ENCODE peak calls at places on chromosome 15, in ten cellular contexts. P, I, N, W, L, C, S, X, O and T are unnamed samples.

GRCh38 chr15:96345560-96346389 is 15.3 kb downstream of the NR2F2 start:
- DNase-seq in P (no peak), I (peak), N (no peak), W (no peak), L (no peak), C (no peak), S (peak), X (no peak), O (no peak), T (no peak)

GRCh38 chr15:59657635-59658125 is 365 bp upstream of the GTF2A2 start:
- DNase-seq in P (no peak), I (no peak), N (no peak), W (no peak), L (no peak), C (peak), S (peak), X (no peak), O (no peak), T (no peak)

GRCh38 chr15:73440571-73440970 is 2.4 kb upstream of the REC114 start:
- DNase-seq in P (no peak), I (peak), N (no peak), W (no peak), L (no peak), C (no peak), S (no peak), X (no peak), O (no peak), T (no peak)

GRCh38 chr15:31177936-31178335 is 76.4 kb upstream of the TRPM1 start:
- DNase-seq in P (no peak), I (no peak), N (no peak), W (no peak), L (no peak), C (no peak), S (no peak), X (no peak), O (no peak), T (no peak)

GRCh38 chr15:31160297-31160696 is 58.8 kb upstream of the TRPM1 start:
- DNase-seq in P (no peak), I (no peak), N (no peak), W (no peak), L (no peak), C (no peak), S (no peak), X (no peak), O (no peak), T (no peak)

GRCh38 chr15:75182187-75183131 is 19.2 kb upstream of the C15orf39 start:
- DNase-seq in P (no peak), I (no peak), N (no peak), W (no peak), L (no peak), C (no peak), S (peak), X (no peak), O (no peak), T (no peak)

GRCh38 chr15:51134416-51135199 is 39.9 kb upstream of the TNFAIP8L3 start:
- DNase-seq in P (no peak), I (no peak), N (no peak), W (no peak), L (no peak), C (no peak), S (no peak), X (no peak), O (no peak), T (no peak)

GRCh38 chr15:36403351-36403750 is 176.1 kb upstream of the CDIN1 start:
- DNase-seq in P (no peak), I (peak), N (no peak), W (no peak), L (no peak), C (no peak), S (no peak), X (no peak), O (no peak), T (no peak)

GRCh38 chr15:45720183-45720582 is 85.4 kb downstream of the SQOR start:
- DNase-seq in P (no peak), I (no peak), N (no peak), W (no peak), L (no peak), C (no peak), S (no peak), X (no peak), O (no peak), T (no peak)

GRCh38 chr15:80999623-81000036 is 1.1 kb upstream of the TLNRD1 start:
- DNase-seq in P (no peak), I (no peak), N (no peak), W (peak), L (no peak), C (peak), S (no peak), X (no peak), O (no peak), T (no peak)

GRCh38 chr15:56732135-56732880 is 1.0 kb downstream of the ZNF280D start:
- DNase-seq in P (no peak), I (no peak), N (no peak), W (no peak), L (no peak), C (no peak), S (no peak), X (peak), O (no peak), T (no peak)

GRCh38 chr15:31241888-31242287 is 84.7 kb upstream of the KLF13 start:
- DNase-seq in P (no peak), I (no peak), N (no peak), W (peak), L (no peak), C (no peak), S (peak), X (no peak), O (no peak), T (no peak)

GRCh38 chr15:82942691-82943090 is 9.8 kb downstream of the HOMER2 start:
- DNase-seq in P (peak), I (no peak), N (no peak), W (no peak), L (no peak), C (no peak), S (no peak), X (peak), O (no peak), T (no peak)

GRCh38 chr15:59224474-59224873 is 17.8 kb downstream of the LDHAL6B start:
- DNase-seq in P (no peak), I (no peak), N (no peak), W (no peak), L (no peak), C (no peak), S (peak), X (no peak), O (no peak), T (no peak)

GRCh38 chr15:78103406-78104118 is 11.2 kb downstream of the SH2D7 start:
- DNase-seq in P (no peak), I (no peak), N (no peak), W (peak), L (peak), C (peak), S (no peak), X (no peak), O (no peak), T (no peak)

GRCh38 chr15:85750807-85751730 is 43.7 kb downstream of the KLHL25 start:
- DNase-seq in P (peak), I (peak), N (no peak), W (no peak), L (no peak), C (no peak), S (peak), X (no peak), O (peak), T (no peak)

GRCh38 chr15:59174846-59175831 is 31.5 kb upstream of the LDHAL6B start:
- DNase-seq in P (peak), I (peak), N (peak), W (peak), L (peak), C (peak), S (peak), X (peak), O (no peak), T (peak)

GRCh38 chr15:91872356-91873132 is 19.0 kb downstream of the SLCO3A1 start:
- DNase-seq in P (no peak), I (no peak), N (no peak), W (no peak), L (no peak), C (no peak), S (no peak), X (no peak), O (no peak), T (no peak)

GRCh38 chr15:56871867-56872266 is 46.6 kb upstream of the TCF12 start:
- DNase-seq in P (no peak), I (no peak), N (no peak), W (no peak), L (no peak), C (no peak), S (no peak), X (no peak), O (no peak), T (no peak)

GRCh38 chr15:71043373-71043772 is 71.9 kb upstream of the THSD4 start:
- DNase-seq in P (no peak), I (no peak), N (no peak), W (no peak), L (no peak), C (no peak), S (no peak), X (peak), O (no peak), T (no peak)

GRCh38 chr15:92078270-92078669 is 224.8 kb downstream of the SLCO3A1 start:
- DNase-seq in P (no peak), I (no peak), N (no peak), W (no peak), L (no peak), C (no peak), S (no peak), X (no peak), O (no peak), T (no peak)

GRCh38 chr15:89400121-89400996 is 65.7 kb upstream of the POLG start:
- DNase-seq in P (no peak), I (peak), N (no peak), W (no peak), L (no peak), C (no peak), S (no peak), X (no peak), O (no peak), T (no peak)

GRCh38 chr15:36472672-36473071 is 106.8 kb upstream of the CDIN1 start:
- DNase-seq in P (no peak), I (no peak), N (no peak), W (no peak), L (no peak), C (no peak), S (no peak), X (no peak), O (no peak), T (no peak)

GRCh38 chr15:73697033-73697467 is 12.9 kb downstream of the CD276 start:
- DNase-seq in P (peak), I (peak), N (peak), W (peak), L (peak), C (peak), S (peak), X (peak), O (no peak), T (peak)

GRCh38 chr15:39310633-39311032 is 270.2 kb upstream of the THBS1 start:
- DNase-seq in P (no peak), I (no peak), N (no peak), W (no peak), L (no peak), C (no peak), S (no peak), X (peak), O (no peak), T (no peak)

GRCh38 chr15:31274496-31275330 is 51.9 kb upstream of the KLF13 start:
- DNase-seq in P (no peak), I (no peak), N (no peak), W (no peak), L (peak), C (no peak), S (no peak), X (no peak), O (peak), T (no peak)

GRCh38 chr15:29805043-29805707 is 17.1 kb downstream of the TJP1 start:
- DNase-seq in P (no peak), I (no peak), N (peak), W (no peak), L (no peak), C (no peak), S (no peak), X (peak), O (no peak), T (no peak)

GRCh38 chr15:90054618-90055097 is 47.6 kb downstream of the IDH2 start:
- DNase-seq in P (no peak), I (no peak), N (no peak), W (no peak), L (no peak), C (no peak), S (no peak), X (no peak), O (no peak), T (no peak)

GRCh38 chr15:26631894-26632293 is 141.0 kb downstream of the GABRB3 start:
- DNase-seq in P (no peak), I (no peak), N (no peak), W (no peak), L (no peak), C (no peak), S (no peak), X (no peak), O (no peak), T (no peak)

GRCh38 chr15:66484539-66485112 is 12.9 kb downstream of the SNAPC5 start:
- DNase-seq in P (no peak), I (no peak), N (no peak), W (no peak), L (no peak), C (no peak), S (no peak), X (no peak), O (no peak), T (no peak)

GRCh38 chr15:96234109-96234892 is 96.2 kb upstream of the NR2F2 start:
- DNase-seq in P (no peak), I (peak), N (no peak), W (no peak), L (no peak), C (no peak), S (peak), X (peak), O (no peak), T (no peak)

GRCh38 chr15:69222002-69222474 is 61.6 kb downstream of the GLCE start:
- DNase-seq in P (no peak), I (no peak), N (no peak), W (no peak), L (no peak), C (no peak), S (no peak), X (no peak), O (no peak), T (no peak)